ENCODE peak calls at places on chromosomes 16 and 17, in five cellular contexts. One of them, this sample, is unnamed.
A peak's percentile ranks its signal among the peaks of the same experiment; 100 is the strongest.

GRCh38 chr17:37744961-37745800 is at the start of gene HNF1B:
- DNase-seq in activated CD4-positive, alpha-beta T cell treated with anti-CD3 and anti-CD28 coated beads, Interleukin-2, amount 50 U/mL, for 1 hour: no peak
- DNase-seq in neural progenitor cell: peak; percentile 56
- DNase-seq in cardiac muscle cell: no peak
- DNase-seq in NCI-H2171 treated with DMSO at 0.1 percent for 48 hours: no peak
- DNase-seq in this sample: peak; percentile 93

GRCh38 chr17:74270333-74270732 is 3.7 kb upstream of the DNAI2 start:
- DNase-seq in activated CD4-positive, alpha-beta T cell treated with anti-CD3 and anti-CD28 coated beads, Interleukin-2, amount 50 U/mL, for 1 hour: no peak
- DNase-seq in neural progenitor cell: no peak
- DNase-seq in cardiac muscle cell: no peak
- DNase-seq in NCI-H2171 treated with DMSO at 0.1 percent for 48 hours: peak; percentile 63
- DNase-seq in this sample: no peak

GRCh38 chr16:67917852-67918236 is 13.8 kb downstream of the CTRL start:
- DNase-seq in activated CD4-positive, alpha-beta T cell treated with anti-CD3 and anti-CD28 coated beads, Interleukin-2, amount 50 U/mL, for 1 hour: no peak
- DNase-seq in neural progenitor cell: no peak
- DNase-seq in cardiac muscle cell: no peak
- DNase-seq in NCI-H2171 treated with DMSO at 0.1 percent for 48 hours: no peak
- DNase-seq in this sample: no peak

GRCh38 chr17:51166987-51167931 is 1.0 kb downstream of the NME2 start:
- DNase-seq in activated CD4-positive, alpha-beta T cell treated with anti-CD3 and anti-CD28 coated beads, Interleukin-2, amount 50 U/mL, for 1 hour: peak; percentile 57
- DNase-seq in neural progenitor cell: peak; percentile 66
- DNase-seq in cardiac muscle cell: peak; percentile 75
- DNase-seq in NCI-H2171 treated with DMSO at 0.1 percent for 48 hours: peak; percentile 54
- DNase-seq in this sample: peak; percentile 90

GRCh38 chr16:34802396-34802795 is 1343.0 kb downstream of the TP53TG3F start:
- DNase-seq in activated CD4-positive, alpha-beta T cell treated with anti-CD3 and anti-CD28 coated beads, Interleukin-2, amount 50 U/mL, for 1 hour: no peak
- DNase-seq in neural progenitor cell: no peak
- DNase-seq in cardiac muscle cell: no peak
- DNase-seq in NCI-H2171 treated with DMSO at 0.1 percent for 48 hours: no peak
- DNase-seq in this sample: no peak

GRCh38 chr17:15649861-15650391 is 30.4 kb upstream of the FBXW10B start:
- DNase-seq in activated CD4-positive, alpha-beta T cell treated with anti-CD3 and anti-CD28 coated beads, Interleukin-2, amount 50 U/mL, for 1 hour: no peak
- DNase-seq in neural progenitor cell: no peak
- DNase-seq in cardiac muscle cell: no peak
- DNase-seq in NCI-H2171 treated with DMSO at 0.1 percent for 48 hours: no peak
- DNase-seq in this sample: peak; percentile 40

GRCh38 chr16:71426069-71426879 is 15.6 kb downstream of the TLE7 start:
- DNase-seq in activated CD4-positive, alpha-beta T cell treated with anti-CD3 and anti-CD28 coated beads, Interleukin-2, amount 50 U/mL, for 1 hour: no peak
- DNase-seq in neural progenitor cell: peak; percentile 88
- DNase-seq in cardiac muscle cell: peak; percentile 56
- DNase-seq in NCI-H2171 treated with DMSO at 0.1 percent for 48 hours: peak; percentile 71
- DNase-seq in this sample: peak; percentile 98

GRCh38 chr16:28183441-28183840 is 28.3 kb downstream of the XPO6 start:
- DNase-seq in activated CD4-positive, alpha-beta T cell treated with anti-CD3 and anti-CD28 coated beads, Interleukin-2, amount 50 U/mL, for 1 hour: no peak
- DNase-seq in neural progenitor cell: no peak
- DNase-seq in cardiac muscle cell: no peak
- DNase-seq in NCI-H2171 treated with DMSO at 0.1 percent for 48 hours: no peak
- DNase-seq in this sample: no peak

GRCh38 chr17:7034955-7035590 is 742 bp upstream of the SLC16A13 start:
- DNase-seq in activated CD4-positive, alpha-beta T cell treated with anti-CD3 and anti-CD28 coated beads, Interleukin-2, amount 50 U/mL, for 1 hour: peak; percentile 22
- DNase-seq in neural progenitor cell: no peak
- DNase-seq in cardiac muscle cell: no peak
- DNase-seq in NCI-H2171 treated with DMSO at 0.1 percent for 48 hours: no peak
- DNase-seq in this sample: no peak

GRCh38 chr17:80751460-80752368 is 207.1 kb downstream of the RPTOR start:
- DNase-seq in activated CD4-positive, alpha-beta T cell treated with anti-CD3 and anti-CD28 coated beads, Interleukin-2, amount 50 U/mL, for 1 hour: no peak
- DNase-seq in neural progenitor cell: peak; percentile 73
- DNase-seq in cardiac muscle cell: no peak
- DNase-seq in NCI-H2171 treated with DMSO at 0.1 percent for 48 hours: no peak
- DNase-seq in this sample: no peak

This sample was measured in endodermal cell.